ENCODE peak calls at places on chromosomes 11 and 22, in nine cellular contexts. O is renal cortical epithelial cell, W is A172, I is lung, F is nephron progenitor cell, C is AG09319, V is IMR-90, E is WERI-Rb-1, Y is NCI-H460. A is an unnamed sample.

GRCh38 chr11:13667245-13667644 is 1.2 kb upstream of the FAR1 start:
- DNase-seq in O (no peak), W (no peak), I (no peak), F (no peak), C (no peak), V (peak; percentile 3), E (no peak), Y (no peak), A (peak; percentile 43)

GRCh38 chr11:3103076-3103475 is 45.9 kb upstream of the CARS1 start:
- DNase-seq in O (no peak), W (no peak), I (no peak), F (no peak), C (no peak), V (no peak), E (no peak), Y (no peak), A (no peak)

GRCh38 chr22:27512283-27512761 is 289.2 kb downstream of the MN1 start:
- DNase-seq in O (no peak), W (peak; percentile 83), I (peak; percentile 68), F (no peak), C (peak; percentile 74), V (peak; percentile 97), E (no peak), Y (no peak), A (peak; percentile 97)

GRCh38 chr22:32998373-32998772 is 59.8 kb downstream of the SYN3 start:
- DNase-seq in O (no peak), W (no peak), I (no peak), F (no peak), C (no peak), V (no peak), E (no peak), Y (no peak), A (no peak)

GRCh38 chr11:34267440-34267839 is 90.4 kb downstream of the ABTB2 start:
- DNase-seq in O (no peak), W (no peak), I (no peak), F (no peak), C (no peak), V (no peak), E (no peak), Y (no peak), A (no peak)

GRCh38 chr22:42313204-42313603 is 42.8 kb upstream of the TCF20 start:
- DNase-seq in O (no peak), W (no peak), I (no peak), F (no peak), C (no peak), V (no peak), E (no peak), Y (no peak), A (no peak)

GRCh38 chr11:95913830-95914229 is 10.1 kb downstream of the MTMR2 start:
- DNase-seq in O (no peak), W (no peak), I (no peak), F (no peak), C (no peak), V (no peak), E (no peak), Y (no peak), A (no peak)

GRCh38 chr22:22977479-22978200 is 90.0 kb downstream of the IGLL5 start:
- DNase-seq in O (no peak), W (no peak), I (no peak), F (no peak), C (no peak), V (no peak), E (no peak), Y (no peak), A (no peak)

GRCh38 chr11:62708423-62709261 is 1.2 kb downstream of the GNG3 start:
- DNase-seq in O (no peak), W (no peak), I (no peak), F (no peak), C (no peak), V (no peak), E (no peak), Y (no peak), A (no peak)

GRCh38 chr22:43333978-43334377 is 9.2 kb downstream of the SCUBE1 start:
- DNase-seq in O (no peak), W (no peak), I (no peak), F (no peak), C (no peak), V (no peak), E (no peak), Y (no peak), A (no peak)

GRCh38 chr11:132187391-132187790 is 817.0 kb downstream of the NTM start:
- DNase-seq in O (no peak), W (no peak), I (no peak), F (peak; percentile 13), C (no peak), V (no peak), E (no peak), Y (no peak), A (no peak)

GRCh38 chr22:36546092-36546804 is 17.3 kb upstream of the EIF3D start:
- DNase-seq in O (peak; percentile 26), W (peak; percentile 57), I (no peak), F (peak; percentile 67), C (no peak), V (peak; percentile 62), E (peak; percentile 75), Y (peak; percentile 59), A (peak; percentile 50)

A was measured in EH.